ENCODE peak calls at places on chromosomes 2 and 18, in six cellular contexts. B is adipocyte, G is Karpas-422, Y is MM.1S, F is fibroblast of lung, E is IMR-90. M is an unnamed sample.
A peak's percentile ranks its signal among the peaks of the same experiment; 100 is the strongest.

GRCh38 chr2:96916156-96917007 is 46.5 kb upstream of the SEMA4C start:
- DNase-seq in Y (no peak), E (no peak), F (no peak), G (no peak), B (no peak), M (no peak)

GRCh38 chr2:201366166-201366565 is 9.0 kb upstream of the FLACC1 start:
- DNase-seq in Y (no peak), G (no peak), B (no peak), F (peak; percentile 45), E (peak; percentile 57), M (no peak)

GRCh38 chr2:222950886-222951285 is 90.0 kb downstream of the ACSL3 start:
- DNase-seq in G (no peak), Y (no peak), B (peak; percentile 66), F (peak; percentile 94), E (peak; percentile 91), M (no peak)

GRCh38 chr2:319059-319600 is 31.2 kb upstream of the ALKAL2 start:
- DNase-seq in F (no peak), Y (no peak), B (no peak), E (no peak), G (no peak), M (no peak)

GRCh38 chr2:234981197-234982095 is 29.6 kb downstream of the SH3BP4 start:
- DNase-seq in E (peak; percentile 100), Y (no peak), B (peak; percentile 97), F (peak; percentile 100), G (no peak), M (no peak)

GRCh38 chr2:26300234-26300641 is 45.7 kb upstream of the SELENOI start:
- DNase-seq in B (peak; percentile 55), Y (no peak), F (peak; percentile 52), G (no peak), E (peak; percentile 28), M (no peak)

GRCh38 chr2:10355471-10356458 is 53.1 kb downstream of the HPCAL1 start:
- DNase-seq in E (no peak), Y (no peak), B (no peak), F (no peak), G (no peak), M (no peak)

GRCh38 chr2:46074501-46074900 is 222.7 kb upstream of the EPAS1 start:
- DNase-seq in B (no peak), F (no peak), E (no peak), G (no peak), Y (no peak), M (no peak)

GRCh38 chr2:132651115-132652099 is 18.6 kb downstream of the LYPD1 start:
- DNase-seq in B (peak; percentile 31), E (peak; percentile 71), G (no peak), F (peak; percentile 50), Y (peak; percentile 47), M (no peak)

GRCh38 chr2:235460548-235461047 is 33.2 kb upstream of the AGAP1 start:
- DNase-seq in G (no peak), F (no peak), Y (no peak), B (no peak), E (no peak), M (no peak)

GRCh38 chr18:76274470-76275289 is 220.4 kb downstream of the ZNF516 start:
- DNase-seq in F (no peak), E (no peak), B (no peak), G (peak; percentile 49), Y (peak; percentile 41), M (no peak)

GRCh38 chr2:203690110-203691047 is 16.1 kb upstream of the CD28 start:
- DNase-seq in G (peak; percentile 46), Y (no peak), B (peak; percentile 50), E (peak; percentile 38), F (peak; percentile 39), M (peak; percentile 46)

GRCh38 chr2:118386636-118387302 is 298.5 kb downstream of the INSIG2 start:
- DNase-seq in F (peak; percentile 80), G (no peak), E (peak; percentile 85), Y (no peak), B (peak; percentile 3), M (no peak)

GRCh38 chr2:38315707-38316333 is 61.3 kb downstream of the ATL2 start:
- DNase-seq in F (peak; percentile 42), E (peak; percentile 59), G (peak; percentile 76), B (peak; percentile 79), Y (peak; percentile 54), M (peak; percentile 30)

GRCh38 chr2:160427629-160428424 is 65.8 kb downstream of the RBMS1 start:
- DNase-seq in F (peak; percentile 72), B (peak; percentile 85), G (no peak), E (peak; percentile 87), Y (peak; percentile 70), M (peak; percentile 83)

GRCh38 chr18:392926-393325 is 107.6 kb downstream of the COLEC12 start:
- DNase-seq in B (no peak), G (no peak), E (no peak), Y (no peak), F (peak; percentile 20), M (no peak)

GRCh38 chr2:233241803-233242202 is 9.7 kb upstream of the ATG16L1 start:
- DNase-seq in E (no peak), G (no peak), B (no peak), F (no peak), Y (no peak), M (no peak)

GRCh38 chr2:132849118-132849517 is 179.1 kb upstream of the LYPD1 start:
- DNase-seq in F (peak; percentile 86), Y (no peak), B (peak; percentile 12), E (peak; percentile 81), G (no peak), M (no peak)

GRCh38 chr2:186592137-186592875 is 2.5 kb downstream of the ITGAV start:
- DNase-seq in Y (no peak), B (no peak), G (no peak), E (peak; percentile 32), F (peak; percentile 62), M (no peak)
- H3K4me3 ChIP-seq in Y (no peak overlapping the region), B (peak overlapping the region; percentile 90), G (no peak overlapping the region), E (peak overlapping the region; percentile 3), F (peak overlapping the region; percentile 98), M (no peak overlapping the region)

DNA sequence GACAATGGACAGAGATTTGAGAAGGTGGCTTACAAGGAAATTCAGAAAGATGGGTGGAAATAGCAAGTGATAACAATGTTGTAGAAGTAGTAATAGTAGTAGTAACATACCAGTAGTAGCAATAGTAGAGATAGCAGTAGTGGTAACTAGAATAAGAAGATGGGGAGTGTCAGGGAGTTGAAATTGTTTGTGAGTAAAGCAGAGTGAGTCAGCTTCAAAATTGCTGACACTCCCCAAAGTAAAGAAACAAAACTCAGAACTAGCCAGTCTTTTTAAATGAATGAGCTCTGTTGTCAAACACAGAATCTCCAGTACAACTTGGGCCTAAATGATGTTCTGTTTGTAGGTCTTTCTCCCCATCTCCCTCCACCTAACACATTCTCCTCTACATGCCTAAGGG is 1040.9 kb downstream of the CBLN2 start:
- DNase-seq in G (no peak), B (no peak), F (no peak), Y (no peak), E (no peak), M (no peak)
- H3K9me3 ChIP-seq in G (peaks cover 63% of the 10 kb centered on the region), B (peaks cover 3% of the 10 kb centered on the region), F (no peaks in the 10 kb centered on the region), Y (no peaks in the 10 kb centered on the region), E (peaks cover 9% of the 10 kb centered on the region), M (peaks cover 2% of the 10 kb centered on the region)

GRCh38 chr2:226983891-226984290 is 148.0 kb downstream of the RHBDD1 start:
- DNase-seq in E (no peak), B (no peak), Y (no peak), F (no peak), G (no peak), M (peak; percentile 82)

GRCh38 chr2:226984461-226985226 is 148.8 kb downstream of the RHBDD1 start:
- DNase-seq in F (no peak), G (peak; percentile 53), E (no peak), B (no peak), Y (peak; percentile 36), M (peak; percentile 66)

GRCh38 chr2:226979004-226979403 is 143.2 kb downstream of the RHBDD1 start:
- DNase-seq in B (no peak), F (no peak), E (no peak), Y (no peak), G (no peak), M (no peak)

GRCh38 chr2:226985227-226985946 is 149.5 kb downstream of the RHBDD1 start:
- DNase-seq in G (peak; percentile 79), E (peak; percentile 83), Y (peak; percentile 73), F (peak; percentile 61), B (peak; percentile 90), M (peak; percentile 52)

DNA sequence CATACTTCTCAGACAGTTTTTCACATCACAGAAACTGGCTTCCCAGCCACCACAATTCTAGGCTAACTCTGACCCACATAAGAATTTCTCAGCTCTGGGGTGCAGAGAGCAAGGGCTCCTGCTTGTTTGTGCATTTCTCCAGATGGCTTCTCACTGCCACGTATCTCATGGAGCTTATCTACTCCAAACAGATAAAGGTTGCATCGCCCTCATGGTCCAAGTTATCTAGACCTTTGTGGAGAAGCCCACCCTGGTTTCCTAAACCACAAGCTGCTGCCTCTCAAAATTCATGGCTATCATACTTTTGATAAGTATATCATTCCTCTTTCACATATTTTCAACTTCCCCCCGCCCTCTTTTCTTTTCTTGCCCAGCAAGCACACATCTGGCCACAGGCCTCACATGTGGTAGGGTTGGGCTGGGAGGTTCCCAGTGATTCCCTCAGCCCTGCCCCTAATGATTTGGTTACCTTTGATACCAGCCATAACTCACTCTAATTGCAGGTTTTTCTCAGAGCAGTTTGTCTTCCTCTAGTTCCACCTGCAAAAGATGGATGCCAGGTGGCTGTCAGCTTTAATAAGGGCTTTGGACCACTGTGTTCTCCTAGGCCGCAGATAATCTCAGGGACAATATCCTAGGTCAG is 146.0 kb downstream of the RHBDD1 start:
- DNase-seq in Y (no peak), B (no peak), G (no peak), F (no peak), E (no peak), M (peak; percentile 58)
- H3K9ac ChIP-seq in Y (no peak overlapping the region), B (no peak overlapping the region), G (no peak overlapping the region), F (no peak overlapping the region), E (no peak overlapping the region), M (peak overlapping the region; percentile 3)

DNA sequence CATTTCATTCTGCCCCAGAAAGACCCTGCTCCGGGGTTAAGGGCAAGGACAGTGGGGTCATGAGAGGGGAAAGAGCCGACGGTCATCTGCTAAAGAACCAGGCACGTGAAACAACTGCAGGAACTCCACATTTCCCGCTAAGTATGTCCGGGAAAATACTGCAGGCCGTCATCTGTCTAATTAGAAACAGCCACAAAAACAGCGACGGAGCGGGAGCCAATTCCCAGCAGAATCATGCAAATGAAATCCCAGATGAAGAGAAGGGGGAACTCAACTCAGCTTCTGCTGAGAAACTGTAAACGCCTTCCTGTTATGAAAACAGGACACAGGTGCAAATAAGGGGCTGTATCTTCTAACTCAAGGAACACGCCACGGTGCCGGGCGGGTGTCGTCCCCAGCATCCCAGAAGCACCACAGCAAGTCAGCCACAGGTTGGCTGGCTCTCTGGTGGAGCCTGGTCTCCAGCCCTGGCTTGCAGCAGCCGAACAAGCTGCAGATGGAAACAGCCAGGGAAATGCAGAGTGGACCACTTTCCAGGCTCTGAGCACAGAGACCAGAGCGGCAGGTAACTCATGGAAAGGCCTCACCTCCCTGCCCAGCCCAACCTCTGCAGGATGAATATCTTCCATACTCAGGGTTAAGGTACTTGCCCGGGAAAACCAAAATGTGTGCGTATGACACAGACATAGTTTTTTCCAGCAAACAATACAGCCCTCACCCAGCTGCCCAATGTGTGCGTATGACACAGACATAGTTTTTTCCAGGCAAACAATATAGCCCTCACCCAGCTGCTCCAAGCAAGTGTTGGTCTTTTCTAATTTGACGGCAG is 28.9 kb downstream of the PXDN start:
- DNase-seq in B (peak; percentile 39), E (no peak), Y (no peak), G (no peak), F (no peak), M (no peak)
- H3K4me3 ChIP-seq in B (peak overlapping the region; percentile 6), E (no peak overlapping the region), Y (no peak overlapping the region), G (no peak overlapping the region), F (no peak overlapping the region), M (no peak overlapping the region)

GRCh38 chr2:47747878-47748277 is 35.1 kb upstream of the MSH6 start:
- DNase-seq in E (no peak), B (no peak), G (no peak), Y (no peak), F (no peak), M (no peak)
- H3K9me3 ChIP-seq in E (peaks cover 5% of the 10 kb centered on the region), B (peaks cover 7% of the 10 kb centered on the region), G (no peaks in the 10 kb centered on the region), Y (no peaks in the 10 kb centered on the region), F (no peaks in the 10 kb centered on the region), M (no peaks in the 10 kb centered on the region)

GRCh38 chr18:3623769-3624545 is 174.0 kb downstream of the TGIF1 start:
- DNase-seq in E (peak; percentile 98), Y (no peak), F (peak; percentile 99), B (peak; percentile 96), G (no peak), M (no peak)
- H3K9ac ChIP-seq in E (peak overlapping the region; percentile 43), Y (no peak overlapping the region), F (peak overlapping the region; percentile 77), B (peak overlapping the region; percentile 82), G (no peak overlapping the region), M (no peak overlapping the region)